ENCODE peak calls at places on chromosomes 16 and 17, in nine cellular contexts. F is T-helper 1 cell; J is EL; U is nucleus accumbens; R is brain pericyte; G is activated T-cell treated with anti-CD3 and anti-CD28 coated beads, Interleukin-2, amount 50 U/mL, for 4 hours; O is naive thymus-derived CD4-positive, alpha-beta T cell; K is GM10248; B is PC-9. Y is an unnamed sample.

GRCh38 chr17:81305051-81305630 is 10.0 kb upstream of the SLC38A10 start:
- DNase-seq in F (no peak), J (no peak), U (no peak), R (no peak), G (no peak), O (no peak), K (no peak), B (no peak), Y (no peak)

GRCh38 chr17:77273397-77274136 is 132.8 kb downstream of the SEC14L1 start:
- DNase-seq in F (no peak), J (no peak), U (no peak), R (no peak), G (no peak), O (no peak), K (no peak), B (no peak), Y (no peak)

GRCh38 chr17:40068584-40068916 is 5.8 kb downstream of the THRA start:
- DNase-seq in F (no peak), J (no peak), U (no peak), R (no peak), G (no peak), O (no peak), K (no peak), B (no peak), Y (no peak)

GRCh38 chr16:30747331-30747730 is 894 bp upstream of the PHKG2 start:
- DNase-seq in F (no peak), J (peak), U (no peak), R (no peak), G (no peak), O (no peak), K (no peak), B (no peak), Y (no peak)

GRCh38 chr17:4072487-4073157 is 70.2 kb downstream of the ZZEF1 start:
- DNase-seq in F (no peak), J (peak), U (no peak), R (no peak), G (no peak), O (no peak), K (no peak), B (no peak), Y (no peak)

GRCh38 chr16:49781401-49781800 is 74.5 kb downstream of the ZNF423 start:
- DNase-seq in F (no peak), J (no peak), U (no peak), R (no peak), G (no peak), O (no peak), K (no peak), B (no peak), Y (no peak)

GRCh38 chr16:3959148-3959547 is 78.6 kb upstream of the CREBBP start:
- DNase-seq in F (no peak), J (peak), U (no peak), R (no peak), G (no peak), O (no peak), K (no peak), B (peak), Y (no peak)

GRCh38 chr17:79388556-79389295 is 222.1 kb downstream of the RBFOX3 start:
- DNase-seq in F (no peak), J (peak), U (no peak), R (no peak), G (no peak), O (no peak), K (peak), B (peak), Y (peak)

GRCh38 chr16:73692861-73693260 is 603.8 kb upstream of the PSMD7 start:
- DNase-seq in F (no peak), J (no peak), U (no peak), R (no peak), G (no peak), O (no peak), K (no peak), B (no peak), Y (no peak)

GRCh38 chr16:67157892-67158635 is 1.6 kb downstream of the TRADD start:
- DNase-seq in F (no peak), J (no peak), U (no peak), R (no peak), G (no peak), O (peak), K (no peak), B (no peak), Y (no peak)

GRCh38 chr16:31427441-31428276 is 501 bp downstream of the COX6A2 start:
- DNase-seq in F (peak), J (peak), U (peak), R (no peak), G (peak), O (peak), K (peak), B (no peak), Y (peak)

GRCh38 chr17:29042679-29043538 is at the start of gene PIPOX:
- DNase-seq in F (no peak), J (peak), U (peak), R (peak), G (no peak), O (no peak), K (peak), B (peak), Y (no peak)

GRCh38 chr16:3830625-3831254 is 49.8 kb downstream of the CREBBP start:
- DNase-seq in F (no peak), J (no peak), U (no peak), R (no peak), G (no peak), O (no peak), K (no peak), B (no peak), Y (no peak)

GRCh38 chr16:69501956-69502457 is 63.8 kb upstream of the NFAT5 start:
- DNase-seq in F (no peak), J (no peak), U (no peak), R (no peak), G (no peak), O (no peak), K (peak), B (no peak), Y (no peak)

GRCh38 chr16:69166221-69166833 is 20.6 kb upstream of the SNTB2 start:
- DNase-seq in F (peak), J (peak), U (no peak), R (no peak), G (peak), O (peak), K (peak), B (no peak), Y (no peak)

GRCh38 chr16:88897696-88898425 is 31.4 kb upstream of the PABPN1L start:
- DNase-seq in F (no peak), J (no peak), U (no peak), R (no peak), G (no peak), O (no peak), K (no peak), B (no peak), Y (no peak)

GRCh38 chr16:86531193-86531550 is 20.8 kb downstream of the FOXF1 start:
- DNase-seq in F (no peak), J (no peak), U (peak), R (no peak), G (no peak), O (no peak), K (no peak), B (no peak), Y (no peak)

GRCh38 chr17:42402121-42402516 is 13.9 kb upstream of the STAT3 start:
- DNase-seq in F (no peak), J (no peak), U (no peak), R (no peak), G (no peak), O (no peak), K (no peak), B (no peak), Y (no peak)

GRCh38 chr17:29045026-29045425 is 2.1 kb downstream of the PIPOX start:
- DNase-seq in F (no peak), J (no peak), U (no peak), R (no peak), G (no peak), O (no peak), K (no peak), B (no peak), Y (no peak)

GRCh38 chr17:38454528-38454927 is 26.3 kb downstream of the ARHGAP23 start:
- DNase-seq in F (no peak), J (peak), U (peak), R (no peak), G (no peak), O (no peak), K (no peak), B (peak), Y (peak)

GRCh38 chr17:58415371-58416055 is 1.8 kb downstream of the RNF43 start:
- DNase-seq in F (no peak), J (no peak), U (no peak), R (no peak), G (no peak), O (no peak), K (no peak), B (no peak), Y (peak)

GRCh38 chr16:49859139-49859947 is 3.4 kb upstream of the ZNF423 start:
- DNase-seq in F (no peak), J (peak), U (no peak), R (no peak), G (no peak), O (no peak), K (no peak), B (no peak), Y (no peak)

GRCh38 chr16:64910351-64910750 is 211.5 kb downstream of the CDH11 start:
- DNase-seq in F (no peak), J (peak), U (no peak), R (peak), G (no peak), O (no peak), K (no peak), B (no peak), Y (no peak)

GRCh38 chr17:45098081-45098868 is 34.0 kb downstream of the PLCD3 start:
- DNase-seq in F (no peak), J (no peak), U (no peak), R (no peak), G (no peak), O (no peak), K (no peak), B (no peak), Y (no peak)

GRCh38 chr17:47735536-47736011 is 2.5 kb downstream of the TBX21 start:
- DNase-seq in F (no peak), J (no peak), U (no peak), R (no peak), G (no peak), O (no peak), K (peak), B (no peak), Y (no peak)

Y was measured in stomach.